ENCODE peak calls at places on chromosomes 16 and 17, in five cellular contexts. I, M, L, D and B are unnamed samples.

GRCh38 chr17:42112552-42113176 is at the start of gene DHX58:
- DNase-seq in M (peak), L (peak), D (peak), I (peak), B (no peak)

GRCh38 chr16:2751577-2752034 is 832 bp upstream of the SRRM2 start:
- DNase-seq in D (no peak), L (peak), M (peak), I (no peak), B (no peak)

GRCh38 chr16:29810699-29811169 is 1.3 kb upstream of the PRRT2 start:
- DNase-seq in I (no peak), D (no peak), L (no peak), M (no peak), B (no peak)

GRCh38 chr16:49639739-49640388 is 216.0 kb downstream of the ZNF423 start:
- DNase-seq in D (no peak), M (no peak), L (no peak), I (no peak), B (peak)

GRCh38 chr16:13298676-13299075 is 397.3 kb downstream of the SHISA9 start:
- DNase-seq in I (no peak), D (no peak), L (no peak), M (no peak), B (no peak)

GRCh38 chr16:2005646-2006045 is 4.0 kb downstream of the ZNF598 start:
- DNase-seq in M (no peak), L (no peak), D (no peak), I (no peak), B (no peak)

GRCh38 chr16:31529398-31530312 is 2.0 kb downstream of the AHSP start:
- DNase-seq in D (no peak), I (no peak), M (no peak), L (no peak), B (no peak)

GRCh38 chr16:2467301-2468141 is 3.6 kb upstream of the NTN3 start:
- DNase-seq in I (no peak), M (peak), L (peak), D (no peak), B (peak)

GRCh38 chr16:4521971-4522623 is 16.5 kb downstream of the CDIP1 start:
- DNase-seq in M (no peak), L (no peak), I (no peak), D (no peak), B (no peak)

GRCh38 chr16:54816471-54816870 is 114.2 kb upstream of the IRX5 start:
- DNase-seq in I (no peak), D (no peak), L (no peak), M (no peak), B (no peak)

GRCh38 chr16:6125483-6126259 is 1028.1 kb upstream of the EEF2KMT start:
- DNase-seq in I (no peak), M (no peak), D (no peak), L (no peak), B (no peak)

GRCh38 chr17:33811984-33812383 is 443.1 kb upstream of the CCL2 start:
- DNase-seq in D (no peak), M (peak), I (no peak), L (no peak), B (peak)

GRCh38 chr16:66271074-66272060 is 95.1 kb upstream of the CDH5 start:
- DNase-seq in M (no peak), D (no peak), I (no peak), L (no peak), B (peak)

GRCh38 chr17:31470592-31470991 is 79.1 kb downstream of the RAB11FIP4 start:
- DNase-seq in I (no peak), L (no peak), D (no peak), M (no peak), B (no peak)

GRCh38 chr16:69754143-69754468 is 620 bp downstream of the NOB1 start:
- DNase-seq in D (no peak), L (no peak), I (no peak), M (no peak), B (no peak)

GRCh38 chr16:57801098-57801855 is 1.0 kb downstream of the KIFC3 start:
- DNase-seq in D (no peak), M (no peak), I (no peak), L (no peak), B (peak)

GRCh38 chr16:54174201-54174600 is 112.4 kb downstream of the IRX3 start:
- DNase-seq in L (no peak), D (no peak), I (no peak), M (no peak), B (no peak)

GRCh38 chr16:85675528-85675927 is 13.2 kb downstream of the GINS2 start:
- DNase-seq in M (no peak), I (no peak), D (no peak), L (no peak), B (no peak)